ENCODE peak calls at places on chromosomes 12 and 14, in ten cellular contexts. One of them, this sample, is unnamed.

GRCh38 chr14:68602507-68602906 is 190.4 kb downstream of the ZFP36L1 start:
- DNase-seq in amniotic stem cell: no peak
- DNase-seq in NCI-H1105: no peak
- DNase-seq in activated CD4-positive, alpha-beta T cell treated with anti-CD3 and anti-CD28 coated beads for 1 hour: no peak
- DNase-seq in astrocyte of the spinal cord: no peak
- DNase-seq in Right ventricle myocardium superior: no peak
- DNase-seq in esophagus squamous epithelium: no peak
- DNase-seq in neural crest cell: no peak
- DNase-seq in hypothalamus: no peak
- DNase-seq in T-helper 2 cell treated with Interferon-gamma antibody and Interleukin-4, amounts not matched to agents 5 μg/mL and 100 μg/mL, for 36 hours: no peak
- DNase-seq in this sample: no peak

GRCh38 chr12:117897379-117898161 is 71.2 kb downstream of the KSR2 start:
- DNase-seq in esophagus squamous epithelium: no peak
- DNase-seq in neural crest cell: no peak
- DNase-seq in NCI-H1105: no peak
- DNase-seq in Right ventricle myocardium superior: no peak
- DNase-seq in amniotic stem cell: no peak
- DNase-seq in hypothalamus: no peak
- DNase-seq in activated CD4-positive, alpha-beta T cell treated with anti-CD3 and anti-CD28 coated beads for 1 hour: no peak
- DNase-seq in astrocyte of the spinal cord: no peak
- DNase-seq in T-helper 2 cell treated with Interferon-gamma antibody and Interleukin-4, amounts not matched to agents 5 μg/mL and 100 μg/mL, for 36 hours: no peak
- DNase-seq in this sample: no peak

GRCh38 chr12:102347761-102348160 is 132.6 kb downstream of the IGF1 start:
- DNase-seq in NCI-H1105: no peak
- DNase-seq in amniotic stem cell: no peak
- DNase-seq in T-helper 2 cell treated with Interferon-gamma antibody and Interleukin-4, amounts not matched to agents 5 μg/mL and 100 μg/mL, for 36 hours: no peak
- DNase-seq in astrocyte of the spinal cord: no peak
- DNase-seq in esophagus squamous epithelium: no peak
- DNase-seq in activated CD4-positive, alpha-beta T cell treated with anti-CD3 and anti-CD28 coated beads for 1 hour: no peak
- DNase-seq in hypothalamus: no peak
- DNase-seq in neural crest cell: no peak
- DNase-seq in Right ventricle myocardium superior: no peak
- DNase-seq in this sample: no peak

GRCh38 chr12:11563785-11564739 is 85.4 kb upstream of the ETV6 start:
- DNase-seq in neural crest cell: no peak
- DNase-seq in hypothalamus: no peak
- DNase-seq in esophagus squamous epithelium: no peak
- DNase-seq in Right ventricle myocardium superior: no peak
- DNase-seq in activated CD4-positive, alpha-beta T cell treated with anti-CD3 and anti-CD28 coated beads for 1 hour: no peak
- DNase-seq in T-helper 2 cell treated with Interferon-gamma antibody and Interleukin-4, amounts not matched to agents 5 μg/mL and 100 μg/mL, for 36 hours: no peak
- DNase-seq in NCI-H1105: no peak
- DNase-seq in amniotic stem cell: no peak
- DNase-seq in astrocyte of the spinal cord: no peak
- DNase-seq in this sample: no peak

GRCh38 chr14:34857689-34858449 is 17.3 kb downstream of the BAZ1A start:
- DNase-seq in neural crest cell: no peak
- DNase-seq in Right ventricle myocardium superior: no peak
- DNase-seq in T-helper 2 cell treated with Interferon-gamma antibody and Interleukin-4, amounts not matched to agents 5 μg/mL and 100 μg/mL, for 36 hours: no peak
- DNase-seq in amniotic stem cell: no peak
- DNase-seq in esophagus squamous epithelium: no peak
- DNase-seq in NCI-H1105: no peak
- DNase-seq in hypothalamus: no peak
- DNase-seq in astrocyte of the spinal cord: no peak
- DNase-seq in activated CD4-positive, alpha-beta T cell treated with anti-CD3 and anti-CD28 coated beads for 1 hour: no peak
- DNase-seq in this sample: no peak

GRCh38 chr12:78793982-78794381 is 70.6 kb upstream of the SYT1 start:
- DNase-seq in esophagus squamous epithelium: no peak
- DNase-seq in NCI-H1105: no peak
- DNase-seq in astrocyte of the spinal cord: no peak
- DNase-seq in amniotic stem cell: no peak
- DNase-seq in Right ventricle myocardium superior: no peak
- DNase-seq in T-helper 2 cell treated with Interferon-gamma antibody and Interleukin-4, amounts not matched to agents 5 μg/mL and 100 μg/mL, for 36 hours: no peak
- DNase-seq in activated CD4-positive, alpha-beta T cell treated with anti-CD3 and anti-CD28 coated beads for 1 hour: no peak
- DNase-seq in hypothalamus: no peak
- DNase-seq in neural crest cell: no peak
- DNase-seq in this sample: no peak

GRCh38 chr14:99724196-99724891 is 40.2 kb downstream of the CYP46A1 start:
- DNase-seq in amniotic stem cell: no peak
- DNase-seq in esophagus squamous epithelium: no peak
- DNase-seq in T-helper 2 cell treated with Interferon-gamma antibody and Interleukin-4, amounts not matched to agents 5 μg/mL and 100 μg/mL, for 36 hours: no peak
- DNase-seq in hypothalamus: no peak
- DNase-seq in activated CD4-positive, alpha-beta T cell treated with anti-CD3 and anti-CD28 coated beads for 1 hour: peak; percentile 3
- DNase-seq in Right ventricle myocardium superior: no peak
- DNase-seq in NCI-H1105: no peak
- DNase-seq in astrocyte of the spinal cord: no peak
- DNase-seq in neural crest cell: no peak
- DNase-seq in this sample: no peak

GRCh38 chr12:32896438-32897275 is at the start of gene PKP2:
- DNase-seq in Right ventricle myocardium superior: peak; percentile 67
- DNase-seq in NCI-H1105: peak; percentile 96
- DNase-seq in activated CD4-positive, alpha-beta T cell treated with anti-CD3 and anti-CD28 coated beads for 1 hour: no peak
- DNase-seq in neural crest cell: peak; percentile 46
- DNase-seq in astrocyte of the spinal cord: peak; percentile 17
- DNase-seq in T-helper 2 cell treated with Interferon-gamma antibody and Interleukin-4, amounts not matched to agents 5 μg/mL and 100 μg/mL, for 36 hours: peak; percentile 4
- DNase-seq in esophagus squamous epithelium: no peak
- DNase-seq in hypothalamus: peak; percentile 31
- DNase-seq in amniotic stem cell: no peak
- DNase-seq in this sample: no peak

GRCh38 chr12:47863985-47864384 is 40.8 kb downstream of the VDR start:
- DNase-seq in Right ventricle myocardium superior: no peak
- DNase-seq in neural crest cell: no peak
- DNase-seq in esophagus squamous epithelium: no peak
- DNase-seq in T-helper 2 cell treated with Interferon-gamma antibody and Interleukin-4, amounts not matched to agents 5 μg/mL and 100 μg/mL, for 36 hours: no peak
- DNase-seq in hypothalamus: no peak
- DNase-seq in astrocyte of the spinal cord: no peak
- DNase-seq in activated CD4-positive, alpha-beta T cell treated with anti-CD3 and anti-CD28 coated beads for 1 hour: no peak
- DNase-seq in amniotic stem cell: no peak
- DNase-seq in NCI-H1105: no peak
- DNase-seq in this sample: no peak

GRCh38 chr12:45242180-45242579 is 26.3 kb downstream of the ANO6 start:
- DNase-seq in hypothalamus: no peak
- DNase-seq in amniotic stem cell: no peak
- DNase-seq in NCI-H1105: no peak
- DNase-seq in astrocyte of the spinal cord: no peak
- DNase-seq in T-helper 2 cell treated with Interferon-gamma antibody and Interleukin-4, amounts not matched to agents 5 μg/mL and 100 μg/mL, for 36 hours: no peak
- DNase-seq in Right ventricle myocardium superior: no peak
- DNase-seq in esophagus squamous epithelium: no peak
- DNase-seq in neural crest cell: no peak
- DNase-seq in activated CD4-positive, alpha-beta T cell treated with anti-CD3 and anti-CD28 coated beads for 1 hour: no peak
- DNase-seq in this sample: no peak

GRCh38 chr12:2354151-2354991 is 301.6 kb downstream of the CACNA1C start:
- DNase-seq in neural crest cell: no peak
- DNase-seq in astrocyte of the spinal cord: no peak
- DNase-seq in esophagus squamous epithelium: no peak
- DNase-seq in Right ventricle myocardium superior: no peak
- DNase-seq in activated CD4-positive, alpha-beta T cell treated with anti-CD3 and anti-CD28 coated beads for 1 hour: no peak
- DNase-seq in T-helper 2 cell treated with Interferon-gamma antibody and Interleukin-4, amounts not matched to agents 5 μg/mL and 100 μg/mL, for 36 hours: no peak
- DNase-seq in NCI-H1105: peak; percentile 32
- DNase-seq in amniotic stem cell: no peak
- DNase-seq in hypothalamus: no peak
- DNase-seq in this sample: no peak

GRCh38 chr12:117105902-117106301 is 6.7 kb upstream of the TESC start:
- DNase-seq in neural crest cell: no peak
- DNase-seq in esophagus squamous epithelium: no peak
- DNase-seq in NCI-H1105: no peak
- DNase-seq in astrocyte of the spinal cord: no peak
- DNase-seq in Right ventricle myocardium superior: no peak
- DNase-seq in activated CD4-positive, alpha-beta T cell treated with anti-CD3 and anti-CD28 coated beads for 1 hour: no peak
- DNase-seq in hypothalamus: no peak
- DNase-seq in amniotic stem cell: no peak
- DNase-seq in T-helper 2 cell treated with Interferon-gamma antibody and Interleukin-4, amounts not matched to agents 5 μg/mL and 100 μg/mL, for 36 hours: peak; percentile 12
- DNase-seq in this sample: no peak

GRCh38 chr12:94973202-94973601 is 30.3 kb downstream of the NDUFA12 start:
- DNase-seq in amniotic stem cell: peak; percentile 64
- DNase-seq in neural crest cell: no peak
- DNase-seq in astrocyte of the spinal cord: no peak
- DNase-seq in Right ventricle myocardium superior: no peak
- DNase-seq in activated CD4-positive, alpha-beta T cell treated with anti-CD3 and anti-CD28 coated beads for 1 hour: no peak
- DNase-seq in NCI-H1105: no peak
- DNase-seq in esophagus squamous epithelium: no peak
- DNase-seq in T-helper 2 cell treated with Interferon-gamma antibody and Interleukin-4, amounts not matched to agents 5 μg/mL and 100 μg/mL, for 36 hours: no peak
- DNase-seq in hypothalamus: no peak
- DNase-seq in this sample: peak; percentile 98

GRCh38 chr12:124347335-124347734 is 52.4 kb downstream of the RFLNA start:
- DNase-seq in hypothalamus: no peak
- DNase-seq in neural crest cell: no peak
- DNase-seq in NCI-H1105: no peak
- DNase-seq in astrocyte of the spinal cord: no peak
- DNase-seq in esophagus squamous epithelium: no peak
- DNase-seq in T-helper 2 cell treated with Interferon-gamma antibody and Interleukin-4, amounts not matched to agents 5 μg/mL and 100 μg/mL, for 36 hours: no peak
- DNase-seq in Right ventricle myocardium superior: no peak
- DNase-seq in amniotic stem cell: no peak
- DNase-seq in activated CD4-positive, alpha-beta T cell treated with anti-CD3 and anti-CD28 coated beads for 1 hour: no peak
- DNase-seq in this sample: no peak

GRCh38 chr14:104591031-104591430 is 11.5 kb downstream of the C14orf180 start:
- DNase-seq in astrocyte of the spinal cord: no peak
- DNase-seq in Right ventricle myocardium superior: peak; percentile 27
- DNase-seq in amniotic stem cell: no peak
- DNase-seq in activated CD4-positive, alpha-beta T cell treated with anti-CD3 and anti-CD28 coated beads for 1 hour: no peak
- DNase-seq in esophagus squamous epithelium: no peak
- DNase-seq in hypothalamus: no peak
- DNase-seq in NCI-H1105: no peak
- DNase-seq in T-helper 2 cell treated with Interferon-gamma antibody and Interleukin-4, amounts not matched to agents 5 μg/mL and 100 μg/mL, for 36 hours: no peak
- DNase-seq in neural crest cell: no peak
- DNase-seq in this sample: no peak

GRCh38 chr12:41277019-41277770 is 89.1 kb downstream of the PDZRN4 start:
- DNase-seq in T-helper 2 cell treated with Interferon-gamma antibody and Interleukin-4, amounts not matched to agents 5 μg/mL and 100 μg/mL, for 36 hours: no peak
- DNase-seq in NCI-H1105: peak; percentile 71
- DNase-seq in astrocyte of the spinal cord: peak; percentile 40
- DNase-seq in amniotic stem cell: peak; percentile 13
- DNase-seq in hypothalamus: peak; percentile 14
- DNase-seq in Right ventricle myocardium superior: no peak
- DNase-seq in esophagus squamous epithelium: no peak
- DNase-seq in activated CD4-positive, alpha-beta T cell treated with anti-CD3 and anti-CD28 coated beads for 1 hour: no peak
- DNase-seq in neural crest cell: peak; percentile 28
- DNase-seq in this sample: peak; percentile 22

GRCh38 chr12:114430306-114430705 is 24.4 kb upstream of the TBX5 start:
- DNase-seq in astrocyte of the spinal cord: no peak
- DNase-seq in amniotic stem cell: no peak
- DNase-seq in Right ventricle myocardium superior: no peak
- DNase-seq in T-helper 2 cell treated with Interferon-gamma antibody and Interleukin-4, amounts not matched to agents 5 μg/mL and 100 μg/mL, for 36 hours: no peak
- DNase-seq in NCI-H1105: no peak
- DNase-seq in hypothalamus: no peak
- DNase-seq in esophagus squamous epithelium: no peak
- DNase-seq in neural crest cell: no peak
- DNase-seq in activated CD4-positive, alpha-beta T cell treated with anti-CD3 and anti-CD28 coated beads for 1 hour: no peak
- DNase-seq in this sample: no peak

GRCh38 chr12:111410229-111411186 is 4.8 kb downstream of the SH2B3 start:
- DNase-seq in esophagus squamous epithelium: no peak
- DNase-seq in amniotic stem cell: no peak
- DNase-seq in astrocyte of the spinal cord: peak; percentile 53
- DNase-seq in Right ventricle myocardium superior: peak; percentile 69
- DNase-seq in T-helper 2 cell treated with Interferon-gamma antibody and Interleukin-4, amounts not matched to agents 5 μg/mL and 100 μg/mL, for 36 hours: no peak
- DNase-seq in activated CD4-positive, alpha-beta T cell treated with anti-CD3 and anti-CD28 coated beads for 1 hour: no peak
- DNase-seq in NCI-H1105: no peak
- DNase-seq in neural crest cell: no peak
- DNase-seq in hypothalamus: no peak
- DNase-seq in this sample: peak; percentile 83

GRCh38 chr14:75842624-75843023 is 139.2 kb downstream of the TGFB3 start:
- DNase-seq in neural crest cell: no peak
- DNase-seq in NCI-H1105: no peak
- DNase-seq in T-helper 2 cell treated with Interferon-gamma antibody and Interleukin-4, amounts not matched to agents 5 μg/mL and 100 μg/mL, for 36 hours: no peak
- DNase-seq in hypothalamus: no peak
- DNase-seq in esophagus squamous epithelium: no peak
- DNase-seq in amniotic stem cell: no peak
- DNase-seq in astrocyte of the spinal cord: no peak
- DNase-seq in Right ventricle myocardium superior: no peak
- DNase-seq in activated CD4-positive, alpha-beta T cell treated with anti-CD3 and anti-CD28 coated beads for 1 hour: no peak
- DNase-seq in this sample: no peak

GRCh38 chr12:16076553-16076952 is 165.4 kb downstream of the DERA start:
- DNase-seq in amniotic stem cell: no peak
- DNase-seq in T-helper 2 cell treated with Interferon-gamma antibody and Interleukin-4, amounts not matched to agents 5 μg/mL and 100 μg/mL, for 36 hours: no peak
- DNase-seq in esophagus squamous epithelium: no peak
- DNase-seq in astrocyte of the spinal cord: peak; percentile 11
- DNase-seq in activated CD4-positive, alpha-beta T cell treated with anti-CD3 and anti-CD28 coated beads for 1 hour: no peak
- DNase-seq in NCI-H1105: peak; percentile 57
- DNase-seq in hypothalamus: no peak
- DNase-seq in neural crest cell: no peak
- DNase-seq in Right ventricle myocardium superior: no peak
- DNase-seq in this sample: peak; percentile 56